ENCODE peak calls at places on chromosome 3, in six cellular contexts. Y is dorsolateral prefrontal cortex, M is thoracic aorta, N is esophagus muscularis mucosa, B is tibial artery, Z is PC-3. G is an unnamed sample.

GRCh38 chr3:158912188-158912587 is 110.3 kb downstream of the MFSD1 start:
- DNase-seq in Z (no peak), N (peak), Y (no peak), B (no peak), M (no peak), G (no peak)

GRCh38 chr3:45597166-45597565 is 2.6 kb downstream of the LIMD1 start:
- DNase-seq in B (peak), Y (no peak), M (no peak), Z (peak), N (no peak), G (no peak)

GRCh38 chr3:132593950-132594328 is 3.1 kb upstream of the ACKR4 start:
- DNase-seq in Z (peak), Y (no peak), N (no peak), M (no peak), B (no peak), G (no peak)

GRCh38 chr3:125186261-125186770 is 26.2 kb downstream of the SLC12A8 start:
- DNase-seq in M (no peak), B (no peak), N (no peak), Z (no peak), Y (peak), G (no peak)

GRCh38 chr3:39157359-39157758 is 4.0 kb upstream of the CSRNP1 start:
- DNase-seq in Y (no peak), M (no peak), N (no peak), Z (no peak), B (no peak), G (no peak)

GRCh38 chr3:114207768-114208167 is 28.9 kb upstream of the DRD3 start:
- DNase-seq in Y (no peak), M (no peak), N (no peak), B (no peak), Z (no peak), G (no peak)

GRCh38 chr3:45026957-45027356 is 854 bp downstream of the CLEC3B start:
- DNase-seq in Z (no peak), N (no peak), M (peak), Y (no peak), B (peak), G (no peak)

GRCh38 chr3:52277071-52277964 is 1.1 kb downstream of the WDR82 start:
- DNase-seq in Z (peak), N (peak), M (no peak), B (peak), Y (peak), G (no peak)

GRCh38 chr3:49813497-49814174 is at the start of gene UBA7:
- DNase-seq in N (no peak), Z (peak), M (no peak), Y (no peak), B (peak), G (no peak)

GRCh38 chr3:149388001-149388435 is 10.6 kb upstream of the TM4SF1 start:
- DNase-seq in B (no peak), Z (peak), M (no peak), N (no peak), Y (no peak), G (no peak)

GRCh38 chr3:99396651-99397050 is 241.7 kb upstream of the COL8A1 start:
- DNase-seq in B (no peak), Z (no peak), N (no peak), M (no peak), Y (no peak), G (no peak)

GRCh38 chr3:195035345-195036202 is 235.4 kb downstream of the XXYLT1 start:
- DNase-seq in Z (no peak), B (no peak), Y (no peak), M (no peak), N (no peak), G (no peak)

GRCh38 chr3:34504755-34505154 is 706.3 kb downstream of the PDCD6IP start:
- DNase-seq in Z (no peak), B (no peak), M (no peak), N (no peak), Y (no peak), G (no peak)

GRCh38 chr3:134055661-134056060 is 25.9 kb upstream of the SLCO2A1 start:
- DNase-seq in Z (no peak), B (no peak), M (no peak), N (no peak), Y (no peak), G (no peak)

GRCh38 chr3:77081240-77081661 is 41.4 kb downstream of the ROBO2 start:
- DNase-seq in Y (no peak), M (no peak), B (no peak), N (no peak), Z (peak), G (no peak)

GRCh38 chr3:146817705-146818104 is 212.6 kb upstream of the PLSCR5 start:
- DNase-seq in Z (peak), M (no peak), N (no peak), Y (no peak), B (no peak), G (no peak)

GRCh38 chr3:127739347-127740135 is 66.8 kb downstream of the ABTB1 start:
- DNase-seq in M (no peak), Z (no peak), B (peak), N (no peak), Y (no peak), G (no peak)

GRCh38 chr3:23567917-23568316 is 237.8 kb upstream of the UBE2E1 start:
- DNase-seq in N (no peak), B (no peak), Z (peak), Y (no peak), M (no peak), G (no peak)

GRCh38 chr3:32045091-32045964 is 61.1 kb upstream of the GPD1L start:
- DNase-seq in M (no peak), B (no peak), N (no peak), Y (peak), Z (peak), G (no peak)

GRCh38 chr3:4588410-4588809 is 95.3 kb downstream of the ITPR1 start:
- DNase-seq in B (no peak), Z (peak), N (no peak), Y (no peak), M (no peak), G (no peak)

GRCh38 chr3:40237892-40238571 is 71.5 kb upstream of the EIF1B start:
- DNase-seq in N (no peak), Z (peak), B (no peak), Y (peak), M (no peak), G (no peak)

GRCh38 chr3:98504534-98504933 is 7.1 kb downstream of the OR5K2 start:
- DNase-seq in Z (no peak), N (no peak), B (no peak), M (no peak), Y (no peak), G (no peak)

GRCh38 chr3:124664804-124665203 is 65.4 kb upstream of the UMPS start:
- DNase-seq in B (no peak), Y (no peak), Z (no peak), M (no peak), N (no peak), G (no peak)

GRCh38 chr3:136938334-136938733 is 19.4 kb upstream of the IL20RB start:
- DNase-seq in N (no peak), M (no peak), Z (peak), B (no peak), Y (no peak), G (no peak)

GRCh38 chr3:142237891-142238290 is 12.5 kb upstream of the GK5 start:
- DNase-seq in Z (no peak), N (no peak), Y (no peak), M (no peak), B (no peak), G (no peak)

GRCh38 chr3:79769234-79769633 is 1.4 kb upstream of the ROBO1 start:
- DNase-seq in B (no peak), N (no peak), Y (no peak), Z (no peak), M (no peak), G (no peak)

GRCh38 chr3:187080799-187081450 is 58.4 kb downstream of the RPL39L start:
- DNase-seq in M (no peak), Z (no peak), Y (no peak), N (no peak), B (no peak), G (no peak)

GRCh38 chr3:187076297-187076696 is 63.0 kb downstream of the RPL39L start:
- DNase-seq in B (no peak), N (no peak), Z (no peak), M (no peak), Y (no peak), G (no peak)

GRCh38 chr3:187077085-187077484 is 62.2 kb downstream of the RPL39L start:
- DNase-seq in N (no peak), M (no peak), B (no peak), Y (no peak), Z (no peak), G (no peak)

GRCh38 chr3:187077537-187077936 is 61.8 kb downstream of the RPL39L start:
- DNase-seq in N (no peak), M (no peak), Z (no peak), B (no peak), Y (no peak), G (no peak)

DNA sequence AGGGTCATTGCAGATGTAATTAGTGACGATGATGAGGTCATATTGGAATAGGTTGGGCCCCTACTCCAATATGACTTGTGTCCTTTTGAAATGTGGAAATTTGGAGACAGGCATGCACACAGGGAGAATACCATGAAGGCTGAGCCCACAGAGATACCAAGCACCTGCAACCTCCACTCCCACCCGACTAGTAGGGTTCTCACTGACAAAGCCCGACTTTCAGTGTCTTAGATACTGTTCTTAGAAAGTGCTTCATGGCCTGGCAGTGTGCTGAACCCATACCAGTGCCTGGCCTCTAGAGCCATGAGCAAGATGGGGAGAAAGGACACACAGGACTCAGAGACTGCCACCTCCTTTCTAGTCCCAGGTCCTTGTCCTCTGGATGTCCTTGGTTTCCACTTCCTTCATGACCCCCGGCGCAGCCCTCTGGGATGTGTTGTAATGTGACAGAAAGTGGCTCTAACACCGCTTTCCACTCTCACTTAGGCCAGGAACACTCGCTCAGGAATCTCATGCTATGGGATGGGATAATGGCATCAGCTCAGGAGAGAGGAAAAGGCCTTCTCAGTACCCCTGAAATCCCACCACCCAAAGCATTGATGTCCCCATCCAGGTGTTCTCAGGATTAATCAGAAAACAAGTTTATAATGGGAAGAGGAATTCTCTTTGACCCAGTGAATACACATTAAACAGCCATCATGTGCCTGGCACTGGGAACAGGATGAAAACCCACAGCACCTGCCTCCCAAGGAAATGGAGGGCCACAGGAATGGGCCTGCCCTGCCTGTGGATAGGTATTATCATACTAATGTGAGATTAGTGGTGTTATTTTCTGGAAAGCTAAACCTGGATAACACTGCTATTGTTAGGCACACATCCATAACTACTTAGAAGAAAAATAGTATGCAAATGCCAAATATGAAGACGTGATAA is 59.9 kb downstream of the RPL39L start:
- DNase-seq in M (no peak), Y (no peak), B (no peak), Z (no peak), N (no peak), G (no peak)
- H3K27ac ChIP-seq in M (no peak), Y (no peak), B (no peak), Z (no peak), N (no peak), G (no peak)

DNA sequence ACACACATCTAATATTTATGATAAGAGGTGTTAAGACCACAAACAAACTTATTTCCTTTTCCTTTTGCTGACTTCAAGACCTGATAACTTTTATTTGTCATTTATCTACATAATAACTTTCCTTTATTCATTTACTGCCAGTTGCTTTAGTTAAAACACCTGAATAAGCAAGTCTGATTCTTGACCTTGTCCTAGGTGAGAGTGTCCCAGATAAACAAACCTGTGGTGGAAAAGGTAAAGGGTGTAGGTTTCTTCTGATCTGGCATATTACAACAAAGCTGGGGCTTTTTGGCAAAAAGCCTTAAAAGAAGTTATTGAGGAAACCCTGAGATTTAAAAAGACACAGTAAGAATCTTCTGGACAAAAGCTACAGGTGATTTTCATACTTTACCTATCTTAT is 191.5 kb downstream of the ZBBX start:
- DNase-seq in N (no peak), M (no peak), Y (no peak), Z (no peak), B (no peak), G (no peak)
- H3K27ac ChIP-seq in N (no peak), M (no peak), Y (no peak), Z (no peak), B (no peak), G (no peak)

GRCh38 chr3:15326037-15326436 is 6.3 kb downstream of the SH3BP5 start:
- DNase-seq in M (no peak), B (no peak), Z (peak), Y (no peak), N (no peak), G (no peak)

GRCh38 chr3:15324335-15324734 is 8.1 kb downstream of the SH3BP5 start:
- DNase-seq in M (no peak), N (no peak), Y (no peak), Z (no peak), B (no peak), G (no peak)

GRCh38 chr3:15319575-15319974 is 12.8 kb downstream of the SH3BP5 start:
- DNase-seq in Y (no peak), B (peak), N (no peak), Z (no peak), M (no peak), G (no peak)

GRCh38 chr3:15325228-15325627 is 7.2 kb downstream of the SH3BP5 start:
- DNase-seq in N (no peak), B (no peak), Y (no peak), Z (peak), M (no peak), G (no peak)

DNA sequence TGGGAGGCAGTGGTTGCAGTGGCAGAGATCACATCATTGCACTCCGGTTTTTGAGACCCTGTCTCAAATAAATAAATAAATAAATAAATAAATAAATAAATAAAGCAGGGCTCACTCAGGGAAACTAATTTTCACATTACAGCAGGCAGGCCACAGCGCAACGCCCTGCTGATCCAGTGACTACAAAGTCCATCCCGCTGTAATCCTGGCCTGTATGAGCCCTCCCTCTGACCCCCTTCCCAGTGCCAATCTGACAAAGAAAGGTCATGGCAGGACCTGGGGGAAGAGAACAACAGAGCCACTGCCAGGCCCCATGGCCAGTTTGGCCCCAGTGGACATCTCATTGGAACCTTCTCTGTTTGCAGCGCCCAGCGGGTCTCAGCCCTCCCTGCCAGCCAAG is 9.3 kb downstream of the SH3BP5 start:
- DNase-seq in Y (no peak), B (no peak), N (no peak), M (no peak), Z (no peak), G (no peak)
- H3K27ac ChIP-seq in Y (no peak), B (peak), N (peak), M (no peak), Z (no peak), G (peak)

GRCh38 chr3:66463734-66464511 is 36.9 kb downstream of the LRIG1 start:
- DNase-seq in Z (no peak), N (no peak), Y (no peak), B (no peak), M (no peak), G (no peak)
- H3K27ac ChIP-seq in Z (no peak), N (no peak), Y (peak), B (peak), M (no peak), G (no peak)

DNA sequence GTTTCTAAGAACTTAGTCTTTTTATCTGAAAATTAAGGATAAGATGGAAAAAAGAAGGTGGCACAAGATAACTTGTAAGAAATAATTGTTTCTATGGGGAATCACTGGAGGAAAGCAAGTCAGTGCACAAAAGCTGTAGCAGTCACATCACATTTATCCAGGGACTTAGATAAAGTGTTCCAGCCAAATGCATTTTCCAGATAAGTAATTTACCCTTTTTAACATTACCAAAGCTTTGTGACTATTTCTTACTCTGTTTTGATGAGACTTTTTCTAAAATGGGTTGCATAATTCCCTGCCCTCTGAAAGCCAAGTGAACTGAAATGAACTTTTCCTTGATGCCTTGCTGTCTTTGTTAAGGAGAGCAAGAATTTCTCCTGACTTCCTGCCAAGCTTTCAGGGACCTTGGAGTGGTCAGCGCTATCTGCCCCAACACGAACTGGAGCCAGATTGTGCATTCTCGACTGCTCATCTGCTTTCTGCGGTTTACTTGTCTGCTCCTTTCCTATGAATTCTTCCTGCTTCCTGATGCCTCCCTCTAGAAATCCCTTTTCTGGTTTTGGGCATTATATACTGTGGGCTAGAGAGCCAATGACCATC is 34.9 kb downstream of the EIF4E3 start:
- DNase-seq in N (no peak), Z (no peak), B (no peak), M (no peak), Y (no peak), G (no peak)
- H3K27ac ChIP-seq in N (peak), Z (no peak), B (no peak), M (no peak), Y (no peak), G (peak)

G was measured in esophagus squamous epithelium.